ENCODE peak calls at places on chromosomes 7 and 10, in seven cellular contexts. W is lung; U is psoas muscle; B is naive thymus-derived CD8-positive, alpha-beta T cell; S is LNCaP clone FGC; G is activated naive CD4-positive, alpha-beta T cell treated with anti-CD3 and anti-CD28 coated beads, Interleukin-2, amount 50 U/mL, for 72 hours; V is breast epithelium. Z is an unnamed sample.

GRCh38 chr10:22590115-22590514 is 124.3 kb downstream of the PIP4K2A start:
- DNase-seq in W (no peak), U (no peak), G (no peak), V (no peak), S (no peak), B (no peak), Z (no peak)

GRCh38 chr10:96949039-96949683 is 117.1 kb downstream of the LCOR start:
- DNase-seq in S (no peak), B (no peak), W (no peak), G (no peak), V (no peak), U (no peak), Z (no peak)

GRCh38 chr7:76364198-76364584 is 5.4 kb upstream of the YWHAG start:
- DNase-seq in W (no peak), B (no peak), U (no peak), V (no peak), G (no peak), S (no peak), Z (no peak)

GRCh38 chr7:5636914-5637313 is 144.5 kb downstream of the RNF216 start:
- DNase-seq in S (no peak), V (peak), G (no peak), B (no peak), W (no peak), U (peak), Z (peak)

GRCh38 chr7:155980841-155981240 is 168.6 kb upstream of the SHH start:
- DNase-seq in W (no peak), S (no peak), U (no peak), B (no peak), V (no peak), G (no peak), Z (no peak)

GRCh38 chr7:116815041-116815440 is 47.3 kb upstream of the CAPZA2 start:
- DNase-seq in S (no peak), V (no peak), B (no peak), U (no peak), W (no peak), G (no peak), Z (no peak)

GRCh38 chr10:113493195-113493594 is 59.7 kb upstream of the HABP2 start:
- DNase-seq in W (no peak), U (no peak), G (no peak), S (no peak), B (no peak), V (no peak), Z (peak)

GRCh38 chr7:26451997-26452396 is 160.3 kb downstream of the SNX10 start:
- DNase-seq in V (no peak), G (no peak), W (no peak), B (no peak), S (peak), U (no peak), Z (no peak)

GRCh38 chr10:13458107-13458761 is 70.6 kb downstream of the BEND7 start:
- DNase-seq in S (no peak), B (no peak), W (peak), U (no peak), V (no peak), G (no peak), Z (no peak)

GRCh38 chr7:3559178-3559765 is 258.2 kb downstream of the SDK1 start:
- DNase-seq in V (no peak), S (peak), B (no peak), U (no peak), W (no peak), G (no peak), Z (no peak)

GRCh38 chr10:34537629-34538231 is 277.4 kb downstream of the PARD3 start:
- DNase-seq in V (no peak), G (no peak), S (no peak), B (no peak), U (no peak), W (no peak), Z (no peak)

GRCh38 chr10:79933961-79934360 is 14.9 kb downstream of the SFTPD start:
- DNase-seq in U (no peak), W (peak), S (peak), V (no peak), B (no peak), G (no peak), Z (no peak)

GRCh38 chr10:108465871-108466641 is 1301.5 kb upstream of the SORCS1 start:
- DNase-seq in S (no peak), V (no peak), B (no peak), W (peak), G (no peak), U (peak), Z (peak)

Z was measured in GM04503.